ENCODE peak calls at places on chromosomes 4 and X, in four cellular contexts. N is iris pigment epithelial cell, G is GM06990, V is NCI-H1092 treated with DMSO at 0.1 percent for 48 hours. D is an unnamed sample.

GRCh38 chr4:105622269-105622668 is 69.8 kb downstream of the ARHGEF38 start:
- DNase-seq in V (no peak), G (no peak), N (peak), D (no peak)

GRCh38 chr4:26896636-26897035 is 36.0 kb downstream of the STIM2 start:
- DNase-seq in N (peak), G (no peak), V (no peak), D (no peak)

GRCh38 chr4:184958839-184959238 is 59.5 kb upstream of the HELT start:
- DNase-seq in V (no peak), N (no peak), G (no peak), D (no peak)

GRCh38 chrX:48480583-48480982 is 4.6 kb downstream of the FTSJ1 start:
- DNase-seq in N (no peak), G (no peak), V (no peak), D (no peak)

GRCh38 chr4:163810757-163811156 is 316.3 kb downstream of the TMA16 start:
- DNase-seq in G (peak), V (no peak), N (no peak), D (no peak)

GRCh38 chrX:119004920-119005524 is 30.6 kb downstream of the LONRF3 start:
- DNase-seq in V (peak), N (peak), G (peak), D (peak)

GRCh38 chr4:142242156-142242555 is 603.9 kb downstream of the INPP4B start:
- DNase-seq in V (no peak), G (no peak), N (no peak), D (no peak)

GRCh38 chr4:128355301-128355700 is 67.7 kb upstream of the PGRMC2 start:
- DNase-seq in V (no peak), N (no peak), G (no peak), D (no peak)

GRCh38 chr4:7132249-7132648 is 60.1 kb upstream of the SORCS2 start:
- DNase-seq in G (no peak), V (no peak), N (no peak), D (no peak)

GRCh38 chr4:3871881-3872833 is 106.0 kb downstream of the ADRA2C start:
- DNase-seq in V (no peak), G (no peak), N (peak), D (no peak)

GRCh38 chr4:174217273-174218126 is 66.0 kb downstream of the FBXO8 start:
- DNase-seq in N (peak), G (no peak), V (peak), D (no peak)

GRCh38 chr4:34181311-34181808 is 2063.0 kb downstream of the ARAP2 start:
- DNase-seq in N (peak), V (no peak), G (no peak), D (no peak)

GRCh38 chr4:32462944-32463343 is 1742.8 kb downstream of the PCDH7 start:
- DNase-seq in V (no peak), G (no peak), N (peak), D (peak)

GRCh38 chr4:143700060-143700419 is 435 bp downstream of the FREM3 start:
- DNase-seq in G (no peak), N (no peak), V (no peak), D (no peak)

GRCh38 chr4:68447201-68447600 is at the start of gene TMPRSS11E:
- DNase-seq in N (no peak), V (no peak), G (no peak), D (no peak)

GRCh38 chr4:119570401-119570800 is 58.2 kb downstream of the PDE5A start:
- DNase-seq in G (no peak), V (no peak), N (peak), D (no peak)

GRCh38 chr4:26183017-26183416 is 137.8 kb upstream of the RBPJ start:
- DNase-seq in N (peak), V (no peak), G (no peak), D (no peak)

GRCh38 chr4:183411291-183411861 is 33.1 kb upstream of the CDKN2AIP start:
- DNase-seq in G (no peak), N (peak), V (no peak), D (no peak)

GRCh38 chrX:30821116-30821515 is 67.9 kb downstream of the TAB3 start:
- DNase-seq in N (no peak), V (no peak), G (no peak), D (no peak)

GRCh38 chr4:145734576-145735329 is 54.8 kb downstream of the C4orf51 start:
- DNase-seq in N (peak), G (peak), V (no peak), D (no peak)

GRCh38 chr4:148284526-148285193 is 157.6 kb downstream of the NR3C2 start:
- DNase-seq in G (no peak), V (no peak), N (no peak), D (no peak)

D was measured in NCI-H2171 treated with DMSO at 0.1 percent for 48 hours.